ENCODE peak calls at places on chromosome X, in five cellular contexts. D is heart left ventricle, W is ovary, G is fibroblast of villous mesenchyme, P is neural crest cell. Y is an unnamed sample.

GRCh38 chrX:53047228-53047627 is 1.4 kb upstream of the GPR173 start:
- DNase-seq in D (no peak), P (no peak), W (no peak), G (no peak), Y (no peak)

GRCh38 chrX:136497556-136498048 is at the start of gene HTATSF1:
- DNase-seq in W (no peak), P (no peak), D (no peak), G (no peak), Y (no peak)

GRCh38 chrX:34778961-34779360 is 121.9 kb upstream of the TMEM47 start:
- DNase-seq in D (no peak), G (peak; percentile 27), W (no peak), P (no peak), Y (no peak)

GRCh38 chrX:79601336-79602131 is 234.4 kb upstream of the ITM2A start:
- DNase-seq in W (no peak), G (no peak), P (no peak), D (no peak), Y (no peak)

GRCh38 chrX:108347800-108348199 is 90.4 kb downstream of the COL4A6 start:
- DNase-seq in W (no peak), G (no peak), P (peak; percentile 32), D (no peak), Y (no peak)

GRCh38 chrX:9312922-9313867 is 151.7 kb upstream of the TBL1X start:
- DNase-seq in D (peak; percentile 9), P (peak; percentile 33), G (no peak), W (peak; percentile 48), Y (peak; percentile 85)

GRCh38 chrX:24487576-24487975 is 22.5 kb downstream of the PDK3 start:
- DNase-seq in G (no peak), P (no peak), W (no peak), D (no peak), Y (no peak)

GRCh38 chrX:74104356-74105065 is 199.5 kb upstream of the ZCCHC13 start:
- DNase-seq in P (no peak), D (no peak), G (no peak), W (no peak), Y (no peak)

GRCh38 chrX:68599256-68600152 is 48.0 kb upstream of the STARD8 start:
- DNase-seq in W (no peak), P (no peak), G (peak; percentile 8), D (no peak), Y (peak; percentile 14)

DNA sequence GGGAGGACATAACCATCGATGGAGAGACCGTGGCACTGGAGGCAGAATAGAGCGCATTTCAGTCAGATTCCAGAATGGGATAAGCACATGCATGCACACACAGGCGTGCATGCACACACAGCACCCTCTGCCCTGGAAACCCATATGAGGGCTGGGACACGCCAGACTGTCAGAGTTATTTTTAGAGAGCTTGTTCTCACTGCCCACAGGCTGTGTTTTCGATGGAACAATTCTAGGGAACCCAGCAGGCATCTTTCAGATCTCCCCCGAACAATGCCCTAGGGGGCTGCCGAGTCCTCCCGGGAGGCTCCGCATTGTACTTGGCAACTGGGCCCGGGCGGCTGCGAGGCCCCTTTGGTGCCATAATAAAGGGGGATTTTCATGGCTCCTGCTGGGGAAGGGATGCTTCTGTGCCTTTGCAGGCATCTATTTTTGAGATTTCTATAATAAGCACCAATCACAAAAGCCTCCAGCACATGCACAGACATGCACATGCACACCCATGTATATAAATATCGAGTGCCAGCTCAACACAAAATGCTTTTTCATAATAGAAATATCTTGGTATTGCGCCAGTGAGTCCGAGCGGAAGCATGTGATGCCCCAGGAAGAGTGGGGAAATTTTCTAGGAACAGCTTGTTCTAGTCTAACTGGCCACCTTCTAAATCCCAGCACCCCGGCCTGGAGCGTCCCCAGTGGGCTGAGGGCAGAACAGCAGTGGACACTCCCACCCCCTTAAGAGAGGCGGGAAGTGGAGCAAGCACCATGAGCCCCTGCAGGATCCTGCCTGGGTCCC is 88.6 kb downstream of the PHKA2 start:
- DNase-seq in D (peak; percentile 38), P (no peak), W (no peak), G (no peak), Y (no peak)
- TF ChIP-seq CTCF in D (peak; percentile 40), P (no peak), W (no peak), G (no peak), Y (no peak)

GRCh38 chrX:101617211-101618191 is at the start of gene ARMCX6:
- DNase-seq in D (peak; percentile 79), W (peak; percentile 84), P (peak; percentile 44), G (peak; percentile 80), Y (peak; percentile 86)
- TF ChIP-seq CTCF in D (peak; percentile 46), W (no peak), P (peak; percentile 33), G (peak; percentile 47), Y (no peak)

DNA sequence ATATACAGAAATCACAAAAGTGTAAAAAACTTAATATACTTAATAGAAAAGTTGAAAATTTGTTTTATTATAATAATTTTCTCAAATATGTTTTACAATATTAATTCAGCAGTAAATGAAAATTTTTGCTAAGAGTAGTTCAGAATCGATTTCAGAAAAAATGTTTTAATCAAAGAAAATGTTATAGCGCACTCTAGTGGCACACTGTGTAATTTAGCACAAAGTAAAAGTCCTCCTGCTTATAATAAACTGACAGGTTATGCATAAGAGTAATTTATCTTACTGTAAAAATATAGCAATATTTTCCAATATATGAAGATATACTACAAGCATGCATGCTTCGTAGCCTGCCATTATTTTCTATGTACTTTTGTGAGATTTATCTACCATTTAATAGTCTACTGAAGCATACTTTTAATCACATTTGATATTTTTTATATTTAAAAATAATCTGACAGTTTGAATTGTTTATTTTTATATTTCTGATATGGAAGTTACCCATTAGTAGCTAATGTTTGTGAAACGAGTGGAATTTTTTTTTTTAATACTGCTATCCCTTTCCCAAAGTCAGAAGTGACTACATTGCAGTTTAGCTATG is 217.9 kb upstream of the KLHL4 start:
- DNase-seq in P (no peak), G (peak; percentile 9), W (no peak), D (no peak), Y (no peak)
- TF ChIP-seq CTCF in P (peak; percentile 87), G (peak; percentile 42), W (no peak), D (peak; percentile 47), Y (peak; percentile 55)

DNA sequence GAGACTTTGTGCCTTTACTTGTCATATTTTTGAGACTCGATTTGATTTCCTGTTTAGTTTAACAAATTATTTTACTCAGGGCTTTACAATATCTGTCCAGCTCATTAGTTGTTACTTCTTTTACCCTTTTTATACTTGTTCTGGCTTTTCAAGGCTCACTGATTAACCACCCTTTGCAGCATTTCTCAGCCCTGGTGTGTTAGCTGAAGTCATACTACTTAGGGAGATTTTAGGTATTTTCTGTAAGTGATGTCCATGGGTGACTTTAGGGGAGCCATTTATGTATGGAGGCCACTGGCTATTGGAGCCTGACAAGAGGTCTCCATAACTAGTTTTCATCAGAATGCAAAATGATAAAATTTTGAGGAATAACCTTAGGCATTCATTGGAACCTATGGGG is 147.2 kb downstream of the RPA4 start:
- DNase-seq in D (no peak), W (no peak), G (no peak), P (no peak), Y (no peak)
- TF ChIP-seq CTCF in D (no peak), W (no peak), G (no peak), P (no peak), Y (no peak)